ENCODE peak calls at places on chromosomes 11 and 22, in four cellular contexts. E is SW 1271, X is kidney, W is SJSA1. S is an unnamed sample.
A peak's percentile ranks its signal among the peaks of the same experiment; 100 is the strongest.

GRCh38 chr22:48727454-48728058 is 1100.1 kb downstream of the BRD1 start:
- DNase-seq in E (no peak), X (no peak), W (no peak), S (no peak)

GRCh38 chr11:2653930-2654739 is 45.7 kb downstream of the KCNQ1OT1 start:
- DNase-seq in E (no peak), X (peak; percentile 48), W (no peak), S (no peak)

GRCh38 chr11:102157219-102157618 is 47.0 kb downstream of the YAP1 start:
- DNase-seq in E (no peak), X (no peak), W (no peak), S (no peak)

GRCh38 chr11:86481399-86481798 is 106.7 kb downstream of the CCDC81 start:
- DNase-seq in E (no peak), X (no peak), W (no peak), S (no peak)

GRCh38 chr11:129223701-129224149 is 31.6 kb upstream of the ARHGAP32 start:
- DNase-seq in E (no peak), X (no peak), W (no peak), S (no peak)

GRCh38 chr11:81772161-81772560 is 961.5 kb downstream of the FAM181B start:
- DNase-seq in E (no peak), X (no peak), W (no peak), S (no peak)

GRCh38 chr11:64742087-64742939 is 1.6 kb downstream of the RASGRP2 start:
- DNase-seq in E (no peak), X (peak; percentile 84), W (peak; percentile 40), S (no peak)

GRCh38 chr11:59953463-59954218 is 10.2 kb upstream of the OOSP4A start:
- DNase-seq in E (no peak), X (no peak), W (no peak), S (no peak)

GRCh38 chr11:46281374-46281831 is 3.9 kb downstream of the CREB3L1 start:
- DNase-seq in E (no peak), X (peak; percentile 64), W (peak; percentile 93), S (no peak)

S was measured in pulmonary artery endothelial cell.